ENCODE peak calls at places on chromosomes 16 and 17, in four cellular contexts. F is heart right ventricle, K is IMR-90, B is thyroid gland. H is an unnamed sample.

GRCh38 chr16:51818342-51818944 is 667.4 kb upstream of the SALL1 start:
- DNase-seq in F (no peak), B (peak; percentile 77), K (peak; percentile 73), H (peak; percentile 60)

GRCh38 chr17:1413281-1413791 is 13.3 kb upstream of the YWHAE start:
- DNase-seq in B (peak; percentile 97), F (peak; percentile 68), K (peak; percentile 86), H (peak; percentile 93)

GRCh38 chr16:56041556-56042140 is 149.6 kb upstream of the GNAO1 start:
- DNase-seq in B (peak; percentile 51), F (no peak), K (no peak), H (peak; percentile 57)

GRCh38 chr16:86222965-86223551 is 287.3 kb upstream of the FOXF1 start:
- DNase-seq in F (no peak), B (no peak), K (peak; percentile 98), H (no peak)

GRCh38 chr16:1839554-1839953 is 12.5 kb downstream of the FAHD1 start:
- DNase-seq in K (peak; percentile 61), B (no peak), F (no peak), H (no peak)

GRCh38 chr17:56167491-56167890 is 14.2 kb downstream of the ANKFN1 start:
- DNase-seq in B (no peak), K (no peak), F (no peak), H (no peak)

GRCh38 chr16:82726306-82726705 is 99.5 kb downstream of the CDH13 start:
- DNase-seq in B (no peak), K (no peak), F (no peak), H (no peak)

GRCh38 chr17:10182785-10183184 is 15.6 kb downstream of the GAS7 start:
- DNase-seq in K (no peak), B (no peak), F (no peak), H (no peak)

GRCh38 chr17:77371117-77371887 is 230.5 kb downstream of the SEC14L1 start:
- DNase-seq in F (no peak), K (peak; percentile 50), B (no peak), H (no peak)

GRCh38 chr16:87723224-87723619 is 42.6 kb downstream of the KLHDC4 start:
- DNase-seq in F (peak; percentile 50), K (peak; percentile 97), B (peak; percentile 96), H (no peak)

GRCh38 chr16:19228057-19228456 is 57.5 kb upstream of the CLEC19A start:
- DNase-seq in B (no peak), K (no peak), F (no peak), H (no peak)

GRCh38 chr16:29972500-29972899 is 1.2 kb upstream of the TAOK2 start:
- DNase-seq in F (no peak), B (no peak), K (no peak), H (peak; percentile 21)

GRCh38 chr16:81493755-81494433 is 49.3 kb downstream of the CMIP start:
- DNase-seq in B (peak; percentile 57), K (peak; percentile 94), F (no peak), H (peak; percentile 85)

GRCh38 chr17:18315498-18316360 is 636 bp downstream of the SMCR8 start:
- DNase-seq in K (peak; percentile 7), B (no peak), F (no peak), H (no peak)

GRCh38 chr17:17819111-17819510 is 17.7 kb downstream of the SREBF1 start:
- DNase-seq in B (no peak), F (no peak), K (no peak), H (no peak)

GRCh38 chr17:81976332-81977210 is 858 bp upstream of the ASPSCR1 start:
- DNase-seq in B (peak; percentile 77), F (no peak), K (no peak), H (peak; percentile 87)

GRCh38 chr16:27642753-27643152 is 92.8 kb downstream of the KATNIP start:
- DNase-seq in F (no peak), K (peak; percentile 21), B (no peak), H (no peak)

GRCh38 chr16:85639529-85640253 is 26.6 kb downstream of the GSE1 start:
- DNase-seq in B (no peak), F (peak; percentile 80), K (no peak), H (peak; percentile 72)

GRCh38 chr16:9136596-9136995 is 45.2 kb downstream of the HAPSTR1 start:
- DNase-seq in K (no peak), F (no peak), B (no peak), H (no peak)

GRCh38 chr16:67013238-67013822 is 15.6 kb upstream of the CBFB start:
- DNase-seq in K (no peak), B (no peak), F (no peak), H (no peak)

GRCh38 chr17:19510903-19511302 is 22.8 kb upstream of the SLC47A1 start:
- DNase-seq in F (no peak), K (no peak), B (peak; percentile 34), H (no peak)

GRCh38 chr17:8062435-8062806 is 23.6 kb downstream of the ALOX15B start:
- DNase-seq in F (no peak), B (no peak), K (peak; percentile 25), H (no peak)

GRCh38 chr17:62965649-62966425 is at the start of gene TANC2:
- DNase-seq in K (peak; percentile 81), F (peak; percentile 77), B (peak; percentile 87), H (peak; percentile 80)

GRCh38 chr16:25006504-25007055 is 8.6 kb downstream of the ARHGAP17 start:
- DNase-seq in F (no peak), B (no peak), K (peak; percentile 71), H (no peak)

GRCh38 chr16:56938664-56939513 is 6.9 kb downstream of the HERPUD1 start:
- DNase-seq in K (no peak), B (no peak), F (no peak), H (no peak)

GRCh38 chr16:57795431-57795878 is 6.8 kb downstream of the KIFC3 start:
- DNase-seq in K (peak; percentile 38), F (peak; percentile 32), B (peak; percentile 80), H (peak; percentile 67)

GRCh38 chr17:65220732-65221131 is 83.6 kb downstream of the RGS9 start:
- DNase-seq in F (no peak), K (no peak), B (no peak), H (no peak)

GRCh38 chr16:21253470-21253869 is 20.0 kb downstream of the ANKS4B start:
- DNase-seq in F (no peak), K (no peak), B (no peak), H (no peak)

GRCh38 chr16:55257971-55258613 is 65.9 kb upstream of the IRX6 start:
- DNase-seq in K (peak; percentile 26), F (peak; percentile 39), B (peak; percentile 52), H (peak; percentile 61)

GRCh38 chr16:46899443-46900143 is 15.4 kb downstream of the GPT2 start:
- DNase-seq in F (no peak), B (no peak), K (peak; percentile 23), H (no peak)

GRCh38 chr17:73827627-73828241 is 183.5 kb upstream of the SDK2 start:
- DNase-seq in F (no peak), B (peak; percentile 6), K (no peak), H (no peak)

GRCh38 chr17:73826872-73827228 is 182.6 kb upstream of the SDK2 start:
- DNase-seq in K (no peak), F (no peak), B (no peak), H (no peak)

GRCh38 chr17:73831699-73832098 is 187.5 kb upstream of the SDK2 start:
- DNase-seq in B (no peak), K (no peak), F (no peak), H (no peak)

GRCh38 chr17:73826181-73826871 is 182.1 kb upstream of the SDK2 start:
- DNase-seq in K (no peak), F (no peak), B (no peak), H (no peak)

DNA sequence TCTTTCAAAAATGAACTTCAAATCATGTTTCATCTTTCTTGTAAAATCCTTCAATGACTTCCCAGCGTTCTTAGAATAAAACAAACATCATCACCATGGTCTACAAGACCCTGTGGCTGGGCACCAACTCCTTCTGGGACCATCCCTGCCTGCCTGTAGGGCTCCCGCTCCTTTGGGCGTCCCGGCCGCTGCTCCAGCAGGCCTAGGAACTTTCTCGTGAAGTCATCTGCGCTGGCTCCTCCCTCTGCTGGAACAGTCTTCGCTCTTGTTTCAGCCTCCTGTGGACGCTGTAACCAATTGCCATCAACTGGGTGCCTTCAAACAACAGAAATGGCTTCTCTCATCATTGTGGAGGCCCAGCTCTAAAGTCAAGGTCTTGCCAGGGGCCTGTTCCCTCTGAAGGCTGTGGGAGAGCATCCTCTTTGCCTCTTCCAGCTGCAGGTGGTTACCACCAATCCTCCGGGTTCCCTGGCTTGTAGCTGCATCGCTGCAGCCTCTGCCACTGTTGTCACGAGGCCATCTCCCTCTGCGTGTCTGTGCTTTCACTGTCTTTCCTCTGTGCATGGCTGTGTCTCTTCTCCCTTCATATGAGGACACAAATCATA is 185.5 kb upstream of the SDK2 start:
- DNase-seq in B (no peak), K (no peak), F (no peak), H (no peak)
- H3K4me1 ChIP-seq in B (peaks cover 5% of the 10 kb centered on the region), K (no peaks in the 10 kb centered on the region), F (peaks cover 5% of the 10 kb centered on the region), H (no peaks in the 10 kb centered on the region)

GRCh38 chr17:4969551-4970231 is 2.1 kb upstream of the SPAG7 start:
- DNase-seq in F (no peak), B (no peak), K (peak; percentile 55), H (peak; percentile 76)
- H3K4me3 ChIP-seq in F (no peak overlapping the region), B (no peak overlapping the region), K (peak overlapping the region; percentile 39), H (peak overlapping the region; percentile 78)

GRCh38 chr17:43482103-43483012 is 1.4 kb upstream of the DHX8 start:
- DNase-seq in B (peak; percentile 27), F (no peak), K (no peak), H (no peak)
- H3K4me1 ChIP-seq in B (peaks cover 24% of the 10 kb centered on the region), F (peaks cover 21% of the 10 kb centered on the region), K (peaks cover 8% of the 10 kb centered on the region), H (no peaks in the 10 kb centered on the region)

DNA sequence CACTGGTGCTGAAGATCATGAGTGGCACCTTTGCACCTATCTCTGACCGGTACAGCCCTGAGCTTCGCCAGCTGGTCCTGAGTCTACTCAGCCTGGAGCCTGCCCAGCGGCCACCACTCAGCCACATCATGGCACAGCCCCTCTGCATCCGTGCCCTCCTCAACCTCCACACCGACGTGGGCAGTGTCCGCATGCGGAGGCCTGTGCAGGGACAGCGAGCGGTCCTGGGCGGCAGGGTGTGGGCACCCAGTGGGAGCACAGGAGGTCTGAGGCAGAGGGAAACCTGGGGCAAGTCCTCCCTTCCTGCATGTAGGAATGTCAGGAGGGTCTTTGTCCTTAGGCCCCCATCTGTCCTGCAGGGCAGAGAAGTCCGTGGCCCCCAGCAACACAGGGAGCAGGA is 6.5 kb upstream of the TRAF4 start:
- DNase-seq in K (no peak), F (no peak), B (no peak), H (no peak)
- H3K4me3 ChIP-seq in K (no peak overlapping the region), F (no peak overlapping the region), B (no peak overlapping the region), H (no peak overlapping the region)

DNA sequence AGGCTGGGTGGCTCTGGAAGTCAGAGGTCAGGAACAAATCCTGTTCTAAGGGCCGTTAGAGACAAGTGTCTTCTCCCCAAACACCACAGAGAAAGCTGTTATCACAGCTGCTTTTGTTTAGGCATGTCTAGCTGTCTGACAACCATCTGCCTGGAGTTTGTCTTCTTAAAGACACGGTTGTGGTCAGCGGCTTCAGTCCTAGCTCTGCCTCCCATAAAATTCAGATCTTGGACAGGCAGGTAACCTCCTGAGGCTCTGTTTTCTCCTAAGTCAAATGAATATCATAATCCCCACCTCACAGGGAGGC is 2.3 kb upstream of the ITGA3 start:
- DNase-seq in B (no peak), F (no peak), K (peak; percentile 57), H (no peak)
- H3K4me1 ChIP-seq in B (peaks cover 9% of the 10 kb centered on the region), F (peaks cover 41% of the 10 kb centered on the region), K (peaks cover 42% of the 10 kb centered on the region), H (no peaks in the 10 kb centered on the region)

DNA sequence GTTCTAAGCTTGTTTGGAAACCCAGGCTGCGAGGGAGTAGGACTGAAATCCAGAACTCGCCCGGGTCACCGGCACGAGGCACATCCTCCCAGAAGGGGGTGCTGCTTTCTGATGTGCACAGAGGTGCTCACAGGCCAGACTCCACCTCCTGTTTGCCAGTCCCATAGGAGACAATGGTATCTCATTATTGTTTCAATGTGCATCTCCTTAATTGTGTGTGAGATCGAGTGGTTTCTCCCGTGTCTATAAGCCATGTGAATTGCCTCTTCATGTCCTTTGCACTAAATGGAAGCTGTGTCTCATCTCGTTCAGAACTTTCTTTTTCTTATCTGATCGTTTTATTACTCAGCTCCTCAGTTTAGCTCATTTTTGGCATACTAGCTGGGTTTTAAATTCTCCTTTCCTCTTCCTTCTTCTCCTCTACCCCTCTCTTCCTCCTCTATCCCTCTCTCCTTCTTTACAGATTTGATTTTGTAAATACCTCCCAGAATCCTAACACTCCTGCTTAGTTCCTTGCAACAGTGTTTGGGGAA is 32.1 kb upstream of the PRKCB start:
- DNase-seq in F (peak; percentile 27), K (peak; percentile 8), B (peak; percentile 12), H (peak; percentile 70)
- H3K4me3 ChIP-seq in F (no peak overlapping the region), K (no peak overlapping the region), B (no peak overlapping the region), H (no peak overlapping the region)

H was measured in right lobe of liver.